ENCODE peak calls at places on chromosome 18, in ten cellular contexts. N is heart right ventricle; W is astrocyte; M is CD8-positive, alpha-beta T cell; Q is breast epithelium; O is left ventricle myocardium inferior; Y is ovary; H is uterus; V is OCI-LY7; S is RWPE2. U is an unnamed sample.

GRCh38 chr18:62281684-62282083 is 43.4 kb upstream of the TNFRSF11A start:
- DNase-seq in O (no peak), N (no peak), W (peak; percentile 83), Q (no peak), S (no peak), H (no peak), M (no peak), Y (no peak), V (no peak), U (no peak)

GRCh38 chr18:40874233-40874632 is 1080.8 kb upstream of the PIK3C3 start:
- DNase-seq in Y (no peak), O (no peak), N (no peak), S (no peak), H (no peak), V (no peak), M (no peak), W (peak; percentile 51), Q (no peak), U (no peak)

GRCh38 chr18:76350134-76351025 is 144.7 kb downstream of the ZNF516 start:
- DNase-seq in H (no peak), W (no peak), M (no peak), Q (no peak), V (no peak), N (no peak), Y (peak; percentile 36), O (no peak), S (no peak), U (no peak)

GRCh38 chr18:12645751-12646203 is 12.1 kb downstream of the SPIRE1 start:
- DNase-seq in S (no peak), H (peak; percentile 39), Y (no peak), N (peak; percentile 31), W (no peak), V (no peak), M (no peak), Q (peak; percentile 53), O (peak; percentile 55), U (peak; percentile 62)

GRCh38 chr18:60656563-60656962 is 284.0 kb upstream of the MC4R start:
- DNase-seq in S (no peak), V (no peak), Q (no peak), O (no peak), Y (no peak), H (no peak), N (no peak), W (no peak), M (no peak), U (no peak)

GRCh38 chr18:56902653-56903052 is 244.2 kb upstream of the BOD1L2 start:
- DNase-seq in H (no peak), O (no peak), V (no peak), N (no peak), Q (no peak), Y (no peak), M (no peak), W (no peak), S (no peak), U (no peak)

GRCh38 chr18:57373017-57373416 is 20.7 kb downstream of the ST8SIA3 start:
- DNase-seq in M (no peak), W (no peak), O (no peak), N (no peak), Q (no peak), V (no peak), H (no peak), Y (no peak), S (no peak), U (no peak)

GRCh38 chr18:9719421-9719981 is 11.4 kb downstream of the RAB31 start:
- DNase-seq in W (peak; percentile 89), Y (peak; percentile 56), V (no peak), Q (peak; percentile 77), S (no peak), O (no peak), N (no peak), H (peak; percentile 54), M (no peak), U (no peak)

GRCh38 chr18:52313213-52313612 is 26.8 kb upstream of the DCC start:
- DNase-seq in Y (no peak), V (no peak), M (no peak), S (no peak), W (peak; percentile 57), O (no peak), N (no peak), Q (no peak), H (no peak), U (no peak)

GRCh38 chr18:51330148-51330547 is 132.7 kb upstream of the MEX3C start:
- DNase-seq in Q (peak; percentile 40), N (no peak), Y (no peak), W (peak; percentile 7), H (no peak), O (no peak), V (no peak), S (no peak), M (no peak), U (no peak)

GRCh38 chr18:79496237-79496977 is 100.7 kb downstream of the NFATC1 start:
- DNase-seq in S (peak; percentile 34), Q (no peak), Y (no peak), V (no peak), H (peak; percentile 27), M (no peak), W (no peak), O (peak; percentile 13), N (no peak), U (peak; percentile 49)

GRCh38 chr18:41974661-41975286 is 19.7 kb downstream of the PIK3C3 start:
- DNase-seq in V (no peak), Q (no peak), N (no peak), Y (no peak), O (no peak), W (peak; percentile 32), S (no peak), H (no peak), M (no peak), U (no peak)

GRCh38 chr18:75276813-75277628 is 66.4 kb downstream of the TSHZ1 start:
- DNase-seq in S (no peak), M (no peak), W (peak; percentile 76), Y (no peak), H (no peak), Q (no peak), N (no peak), O (no peak), V (no peak), U (no peak)

GRCh38 chr18:39761273-39761672 is 2193.8 kb upstream of the PIK3C3 start:
- DNase-seq in V (no peak), S (no peak), W (no peak), H (no peak), M (no peak), Q (no peak), Y (no peak), N (no peak), O (no peak), U (no peak)

GRCh38 chr18:10406172-10406663 is 48.2 kb upstream of the APCDD1 start:
- DNase-seq in Q (no peak), N (no peak), S (no peak), W (no peak), H (no peak), O (no peak), V (no peak), Y (no peak), M (no peak), U (no peak)

GRCh38 chr18:51278045-51278649 is 80.7 kb upstream of the MEX3C start:
- DNase-seq in V (peak; percentile 32), O (no peak), H (no peak), W (no peak), Y (no peak), S (no peak), M (no peak), Q (no peak), N (no peak), U (no peak)

GRCh38 chr18:29644276-29644675 is 1398.3 kb downstream of the DSC3 start:
- DNase-seq in Y (no peak), W (peak; percentile 40), H (no peak), M (no peak), V (no peak), O (no peak), N (no peak), Q (no peak), S (no peak), U (no peak)

GRCh38 chr18:46754661-46755292 is 2.1 kb downstream of the ST8SIA5 start:
- DNase-seq in O (no peak), S (no peak), Y (no peak), N (no peak), Q (no peak), V (no peak), H (no peak), M (no peak), W (no peak), U (no peak)

GRCh38 chr18:45617284-45617683 is 2.0 kb downstream of the SLC14A2 start:
- DNase-seq in W (peak; percentile 84), S (peak; percentile 84), N (peak; percentile 76), Y (peak; percentile 79), O (peak; percentile 78), H (peak; percentile 85), V (no peak), M (no peak), Q (no peak), U (peak; percentile 85)

GRCh38 chr18:31493171-31493570 is 4.8 kb upstream of the DSG2 start:
- DNase-seq in Q (no peak), Y (no peak), N (no peak), O (no peak), M (no peak), S (no peak), V (no peak), H (no peak), W (no peak), U (no peak)

GRCh38 chr18:58194028-58194427 is 150.0 kb downstream of the NEDD4L start:
- DNase-seq in M (no peak), H (no peak), W (no peak), V (no peak), N (no peak), Q (no peak), O (no peak), Y (peak; percentile 33), S (no peak), U (no peak)

GRCh38 chr18:23501626-23502025 is 1.7 kb upstream of the RMC1 start:
- DNase-seq in V (no peak), W (no peak), M (no peak), S (no peak), H (no peak), Y (no peak), N (no peak), Q (no peak), O (no peak), U (no peak)
- H3K4me1 ChIP-seq in V (peaks cover 48% of the 10 kb centered on the region), W (peaks cover 11% of the 10 kb centered on the region), M (peaks cover 31% of the 10 kb centered on the region), S (peaks cover 10% of the 10 kb centered on the region), H (no peaks in the 10 kb centered on the region), Y (peaks cover 5% of the 10 kb centered on the region), N (peaks cover 18% of the 10 kb centered on the region), Q (no peaks in the 10 kb centered on the region), O (peaks cover 35% of the 10 kb centered on the region), U (peaks cover 10% of the 10 kb centered on the region)

GRCh38 chr18:48875942-48876511 is 74.7 kb downstream of the SMAD7 start:
- DNase-seq in S (peak; percentile 45), H (no peak), O (no peak), W (no peak), V (no peak), Q (no peak), M (no peak), N (no peak), Y (no peak), U (no peak)
- TF ChIP-seq CTCF in S (no peak), H (no peak), O (no peak), W (no peak), V (no peak), Q (no peak), M (no peak), N (no peak), Y (no peak), U (no peak)

GRCh38 chr18:26546170-26546874 is 2.0 kb downstream of the KCTD1 start:
- DNase-seq in O (no peak), V (no peak), M (no peak), W (peak; percentile 47), S (no peak), Y (no peak), Q (no peak), N (no peak), H (no peak), U (no peak)
- H3K4me1 ChIP-seq in O (peaks cover 77% of the 10 kb centered on the region), V (peaks cover 40% of the 10 kb centered on the region), M (peaks cover 31% of the 10 kb centered on the region), W (peaks cover 27% of the 10 kb centered on the region), S (peaks cover 36% of the 10 kb centered on the region), Y (peaks cover 17% of the 10 kb centered on the region), Q (peaks cover 13% of the 10 kb centered on the region), N (peaks cover 23% of the 10 kb centered on the region), H (no peaks in the 10 kb centered on the region), U (peaks cover 16% of the 10 kb centered on the region)

GRCh38 chr18:74082476-74083070 is 65.1 kb downstream of the FBXO15 start:
- DNase-seq in W (peak; percentile 23), O (peak; percentile 28), V (peak; percentile 77), S (no peak), Y (no peak), M (peak; percentile 60), H (no peak), Q (no peak), N (peak; percentile 36), U (no peak)
- TF ChIP-seq CTCF in W (no peak), O (peak; percentile 53), V (peak; percentile 63), S (peak; percentile 26), Y (no peak), M (no peak), H (no peak), Q (no peak), N (peak; percentile 13), U (no peak)